ENCODE peak calls at places on chromosomes 2 and 18, in seven cellular contexts. Z, T, A, R, I, X and H are unnamed samples. For H3K4me1, the result is how much of the 10 kb centered on the place peaks cover.

GRCh38 chr2:28088970-28089369 is 198.4 kb downstream of the BABAM2 start:
- DNase-seq in Z (peak), T (no peak), A (no peak), R (peak), I (peak), X (no peak), H (no peak)

GRCh38 chr18:23682045-23682444 is 7.2 kb upstream of the LAMA3 start:
- DNase-seq in Z (no peak), T (no peak), A (no peak), R (no peak), I (no peak), X (no peak), H (no peak)

GRCh38 chr18:78770149-78771139 is 209.2 kb upstream of the SALL3 start:
- DNase-seq in Z (no peak), T (no peak), A (no peak), R (no peak), I (no peak), X (no peak), H (no peak)

GRCh38 chr2:230219419-230220331 is at the start of gene SP110:
- DNase-seq in Z (peak), T (peak), A (peak), R (peak), I (peak), X (peak), H (peak)

GRCh38 chr2:181123798-181124217 is 143.4 kb downstream of the UBE2E3 start:
- DNase-seq in Z (no peak), T (no peak), A (no peak), R (no peak), I (no peak), X (no peak), H (no peak)

GRCh38 chr2:3154146-3154545 is 223.5 kb downstream of the EIPR1 start:
- DNase-seq in Z (no peak), T (no peak), A (no peak), R (no peak), I (no peak), X (no peak), H (no peak)

GRCh38 chr18:6052449-6052913 is 157.2 kb upstream of the TMEM200C start:
- DNase-seq in Z (no peak), T (no peak), A (no peak), R (peak), I (no peak), X (no peak), H (no peak)

GRCh38 chr2:88139203-88139702 is 11.4 kb upstream of the FABP1 start:
- DNase-seq in Z (no peak), T (no peak), A (no peak), R (no peak), I (no peak), X (no peak), H (no peak)

GRCh38 chr2:108243566-108243965 is 3.8 kb downstream of the SULT1C3 start:
- DNase-seq in Z (no peak), T (no peak), A (no peak), R (no peak), I (peak), X (no peak), H (no peak)

GRCh38 chr2:222733470-222733845 is 62.0 kb downstream of the MOGAT1 start:
- DNase-seq in Z (no peak), T (no peak), A (no peak), R (no peak), I (no peak), X (no peak), H (no peak)

GRCh38 chr2:231464576-231465540 is 574 bp upstream of the NCL start:
- DNase-seq in Z (no peak), T (peak), A (peak), R (no peak), I (no peak), X (peak), H (peak)

GRCh38 chr18:3671181-3671580 is 221.2 kb downstream of the TGIF1 start:
- DNase-seq in Z (peak), T (no peak), A (no peak), R (peak), I (no peak), X (no peak), H (no peak)

GRCh38 chr2:221999702-222000101 is 299.1 kb downstream of the PAX3 start:
- DNase-seq in Z (no peak), T (no peak), A (no peak), R (peak), I (peak), X (no peak), H (no peak)

GRCh38 chr18:69528439-69528838 is 127.8 kb downstream of the DOK6 start:
- DNase-seq in Z (no peak), T (no peak), A (no peak), R (peak), I (no peak), X (no peak), H (no peak)

GRCh38 chr2:238646281-238646680 is 201.6 kb upstream of the TWIST2 start:
- DNase-seq in Z (no peak), T (no peak), A (no peak), R (no peak), I (no peak), X (no peak), H (no peak)

GRCh38 chr2:45567974-45568789 is 42.9 kb downstream of the SRBD1 start:
- DNase-seq in Z (no peak), T (no peak), A (no peak), R (peak), I (peak), X (no peak), H (no peak)

GRCh38 chr2:220335591-220335915 is 708.1 kb downstream of the SLC4A3 start:
- DNase-seq in Z (no peak), T (no peak), A (no peak), R (no peak), I (no peak), X (no peak), H (no peak)

GRCh38 chr2:239285071-239285931 is 115.5 kb downstream of the HDAC4 start:
- DNase-seq in Z (no peak), T (no peak), A (peak), R (no peak), I (no peak), X (no peak), H (no peak)

GRCh38 chr2:229235136-229235914 is 35.8 kb downstream of the PID1 start:
- DNase-seq in Z (no peak), T (peak), A (peak), R (peak), I (peak), X (no peak), H (no peak)

GRCh38 chr2:27501042-27501441 is 4.4 kb downstream of the GCKR start:
- DNase-seq in Z (no peak), T (no peak), A (no peak), R (no peak), I (peak), X (no peak), H (no peak)

GRCh38 chr2:120875431-120875830 is 139.8 kb downstream of the GLI2 start:
- DNase-seq in Z (no peak), T (no peak), A (no peak), R (no peak), I (no peak), X (peak), H (no peak)

GRCh38 chr2:237180987-237181386 is 95.3 kb downstream of the COPS8 start:
- DNase-seq in Z (no peak), T (no peak), A (no peak), R (no peak), I (no peak), X (no peak), H (peak)

GRCh38 chr2:109663721-109664120 is 49.6 kb downstream of the SOWAHC start:
- DNase-seq in Z (no peak), T (peak), A (peak), R (peak), I (peak), X (no peak), H (no peak)

GRCh38 chr2:3151153-3151918 is 226.3 kb downstream of the EIPR1 start:
- DNase-seq in Z (no peak), T (no peak), A (no peak), R (no peak), I (no peak), X (no peak), H (no peak)

GRCh38 chr2:62042944-62043343 is 137.5 kb downstream of the COMMD1 start:
- DNase-seq in Z (no peak), T (no peak), A (no peak), R (peak), I (peak), X (no peak), H (no peak)

GRCh38 chr2:1864981-1865421 is 120.7 kb upstream of the PXDN start:
- DNase-seq in Z (no peak), T (no peak), A (no peak), R (no peak), I (no peak), X (no peak), H (no peak)

GRCh38 chr2:157784169-157784822 is 91.8 kb downstream of the ACVR1 start:
- DNase-seq in Z (peak), T (no peak), A (peak), R (peak), I (peak), X (peak), H (no peak)

GRCh38 chr18:58813821-58814220 is 50.9 kb upstream of the ZNF532 start:
- DNase-seq in Z (no peak), T (no peak), A (no peak), R (no peak), I (no peak), X (no peak), H (no peak)

DNA sequence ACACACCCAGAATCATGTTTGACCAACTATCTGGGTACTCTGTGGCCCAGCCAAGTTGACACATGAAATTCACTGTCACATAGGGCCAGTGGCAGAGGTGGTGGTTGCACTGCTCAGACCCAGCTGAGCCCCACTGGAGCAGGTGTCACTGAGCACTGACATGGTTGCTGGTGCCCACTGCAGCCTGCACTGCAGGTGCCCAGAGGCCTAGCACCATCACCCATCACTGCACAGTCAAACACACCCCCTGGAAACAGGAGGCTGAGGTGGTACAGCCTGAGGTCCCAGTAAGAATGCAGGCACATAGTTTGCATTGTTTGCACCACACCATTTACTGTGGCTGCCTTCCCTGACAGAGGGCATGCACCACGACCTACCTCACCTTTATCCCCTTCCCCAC is 278.7 kb upstream of the MGAT5 start:
- DNase-seq in Z (no peak), T (no peak), A (no peak), R (no peak), I (no peak), X (no peak), H (no peak)
- TF ChIP-seq CTCF in Z (no peak), T (no peak), A (no peak), R (no peak), I (no peak), X (no peak), H (no peak)

GRCh38 chr18:44682181-44682870 is 1.6 kb downstream of the SETBP1 start:
- DNase-seq in Z (no peak), T (peak), A (peak), R (no peak), I (no peak), X (no peak), H (peak)

GRCh38 chr18:44682871-44683221 is 2.2 kb downstream of the SETBP1 start:
- DNase-seq in Z (no peak), T (peak), A (peak), R (no peak), I (peak), X (no peak), H (peak)

GRCh38 chr18:44680271-44681038 is at the start of gene SETBP1:
- DNase-seq in Z (peak), T (peak), A (peak), R (peak), I (peak), X (peak), H (peak)

GRCh38 chr18:44681039-44681595 is 429 bp downstream of the SETBP1 start:
- DNase-seq in Z (no peak), T (peak), A (no peak), R (no peak), I (no peak), X (no peak), H (no peak)

GRCh38 chr18:44681611-44682010 is 923 bp downstream of the SETBP1 start:
- DNase-seq in Z (no peak), T (no peak), A (no peak), R (no peak), I (no peak), X (no peak), H (no peak)
- H3K4me1 ChIP-seq in Z (under half), T (under half), A (under half), R (under half), I (under half), X (under half), H (under half)

DNA sequence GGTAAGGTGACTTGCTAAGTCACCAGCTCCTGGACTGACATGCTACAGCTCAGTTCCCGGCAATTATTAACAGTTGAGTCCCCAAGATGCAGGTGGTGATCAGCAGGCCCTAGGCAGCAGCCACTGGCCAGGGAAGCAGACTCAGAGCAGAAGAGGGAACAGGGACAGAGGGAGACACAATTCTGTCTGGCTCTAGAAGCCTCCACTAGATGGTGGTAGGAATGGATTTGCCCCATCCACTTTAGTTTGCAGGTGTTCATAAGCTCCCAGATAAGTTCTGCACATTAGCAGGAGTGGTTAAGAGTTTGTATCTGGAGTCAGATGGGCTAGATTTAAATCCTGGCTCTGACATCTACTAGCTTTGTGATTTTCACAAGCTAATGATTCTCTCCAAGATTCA is 25.5 kb upstream of the SLC1A4 start:
- DNase-seq in Z (no peak), T (no peak), A (no peak), R (no peak), I (no peak), X (no peak), H (no peak)
- TF ChIP-seq CTCF in Z (no peak), T (no peak), A (no peak), R (no peak), I (no peak), X (no peak), H (no peak)

GRCh38 chr2:233210843-233211600 is 40.5 kb upstream of the ATG16L1 start:
- DNase-seq in Z (no peak), T (peak), A (peak), R (peak), I (peak), X (peak), H (peak)
- H3K4me1 ChIP-seq in Z (under half), T (under half), A (under half), R (under half), I (under half), X (under half), H (under half)

GRCh38 chr2:202883987-202884675 is 12.6 kb upstream of the ICA1L start:
- DNase-seq in Z (peak), T (no peak), A (no peak), R (peak), I (no peak), X (no peak), H (no peak)
- TF ChIP-seq CTCF in Z (no peak), T (no peak), A (no peak), R (peak), I (no peak), X (no peak), H (no peak)

GRCh38 chr2:20593072-20594034 is 57.5 kb downstream of the HS1BP3 start:
- DNase-seq in Z (peak), T (peak), A (peak), R (peak), I (peak), X (peak), H (peak)
- H3K4me1 ChIP-seq in Z (half or more), T (under half), A (under half), R (under half), I (half or more), X (under half), H (half or more)

GRCh38 chr2:67733517-67733916 is 329.3 kb downstream of the C1D start:
- DNase-seq in Z (peak), T (no peak), A (no peak), R (no peak), I (peak), X (no peak), H (no peak)
- TF ChIP-seq CTCF in Z (peak), T (no peak), A (peak), R (peak), I (peak), X (peak), H (no peak)

GRCh38 chr2:9480157-9480556 is 5.8 kb downstream of the IAH1 start:
- DNase-seq in Z (no peak), T (no peak), A (no peak), R (no peak), I (no peak), X (no peak), H (no peak)
- H3K4me1 ChIP-seq in Z (under half), T (under half), A (under half), R (under half), I (under half), X (under half), H (under half)

GRCh38 chr2:179746982-179747381 is 114.4 kb downstream of the ZNF385B start:
- DNase-seq in Z (no peak), T (no peak), A (no peak), R (peak), I (no peak), X (no peak), H (no peak)

GRCh38 chr2:179745615-179746263 is 115.7 kb downstream of the ZNF385B start:
- DNase-seq in Z (no peak), T (no peak), A (no peak), R (peak), I (no peak), X (no peak), H (no peak)

GRCh38 chr2:179749210-179749609 is 112.2 kb downstream of the ZNF385B start:
- DNase-seq in Z (no peak), T (no peak), A (no peak), R (peak), I (peak), X (no peak), H (no peak)

GRCh38 chr2:179751184-179751809 is 110.1 kb downstream of the ZNF385B start:
- DNase-seq in Z (peak), T (no peak), A (no peak), R (peak), I (peak), X (no peak), H (no peak)
- TF ChIP-seq CTCF in Z (peak), T (peak), A (peak), R (peak), I (peak), X (peak), H (peak)